ENCODE peak calls at places on chromosomes 13 and 19, in nine cellular contexts. M is AG09319, E is mucosa of descending colon, Y is PC-3, V is cardiac muscle cell, D is thoracic aorta, B is heart right ventricle, W is body of pancreas, P is GM13976. A is an unnamed sample.

GRCh38 chr19:42348211-42348610 is 22.8 kb downstream of the MEGF8 start:
- DNase-seq in M (no peak), E (no peak), Y (no peak), V (no peak), D (no peak), B (no peak), W (no peak), P (no peak), A (no peak)

GRCh38 chr13:114009590-114010400 is 35.9 kb upstream of the C13orf46 start:
- DNase-seq in M (no peak), E (peak; percentile 38), Y (no peak), V (no peak), D (no peak), B (no peak), W (no peak), P (no peak), A (no peak)

GRCh38 chr19:49441210-49441959 is at the start of gene SLC17A7:
- DNase-seq in M (no peak), E (no peak), Y (peak; percentile 40), V (peak; percentile 68), D (no peak), B (peak; percentile 50), W (no peak), P (peak; percentile 85), A (no peak)

GRCh38 chr19:38932425-38933179 is 1.9 kb downstream of the MRPS12 start:
- DNase-seq in M (no peak), E (peak; percentile 63), Y (peak; percentile 6), V (peak; percentile 60), D (no peak), B (no peak), W (no peak), P (no peak), A (peak; percentile 42)

GRCh38 chr19:1618157-1619093 is 13.2 kb upstream of the UQCR11 start:
- DNase-seq in M (no peak), E (no peak), Y (peak; percentile 37), V (peak; percentile 26), D (no peak), B (peak; percentile 38), W (peak; percentile 58), P (peak; percentile 82), A (no peak)

GRCh38 chr19:28887920-28888618 is 324.9 kb downstream of the UQCRFS1 start:
- DNase-seq in M (no peak), E (no peak), Y (no peak), V (peak; percentile 78), D (no peak), B (no peak), W (no peak), P (no peak), A (no peak)

GRCh38 chr19:18419699-18420460 is 682 bp downstream of the SSBP4 start:
- DNase-seq in M (no peak), E (peak; percentile 82), Y (peak; percentile 35), V (no peak), D (no peak), B (no peak), W (peak; percentile 40), P (peak; percentile 65), A (no peak)

GRCh38 chr19:33679696-33680095 is 57.9 kb downstream of the CHST8 start:
- DNase-seq in M (no peak), E (no peak), Y (no peak), V (no peak), D (no peak), B (no peak), W (no peak), P (no peak), A (no peak)

GRCh38 chr13:75839418-75839817 is 203.3 kb downstream of the LMO7 start:
- DNase-seq in M (no peak), E (no peak), Y (no peak), V (no peak), D (no peak), B (no peak), W (no peak), P (no peak), A (no peak)

GRCh38 chr13:75843033-75843432 is 206.9 kb downstream of the LMO7 start:
- DNase-seq in M (no peak), E (no peak), Y (no peak), V (no peak), D (no peak), B (no peak), W (no peak), P (no peak), A (no peak)

GRCh38 chr13:75836441-75836840 is 200.3 kb downstream of the LMO7 start:
- DNase-seq in M (no peak), E (no peak), Y (peak; percentile 55), V (no peak), D (no peak), B (no peak), W (peak; percentile 66), P (no peak), A (no peak)

GRCh38 chr13:75841905-75842304 is 205.8 kb downstream of the LMO7 start:
- DNase-seq in M (no peak), E (no peak), Y (no peak), V (no peak), D (no peak), B (no peak), W (no peak), P (no peak), A (no peak)

GRCh38 chr13:75838366-75839017 is 202.4 kb downstream of the LMO7 start:
- DNase-seq in M (no peak), E (no peak), Y (no peak), V (no peak), D (no peak), B (no peak), W (no peak), P (no peak), A (no peak)
- TF ChIP-seq CTCF in M (no peak), E (no peak), Y (no peak), V (no peak), D (no peak), B (no peak), W (no peak), P (no peak), A (no peak)

GRCh38 chr19:46487178-46487801 is 8.4 kb downstream of the PNMA8B start:
- DNase-seq in M (no peak), E (no peak), Y (no peak), V (no peak), D (no peak), B (no peak), W (no peak), P (no peak), A (no peak)

GRCh38 chr19:46487802-46488445 is 7.7 kb downstream of the PNMA8B start:
- DNase-seq in M (no peak), E (no peak), Y (peak; percentile 69), V (peak; percentile 89), D (no peak), B (peak; percentile 71), W (peak; percentile 84), P (peak; percentile 90), A (peak; percentile 43)

GRCh38 chr19:46488551-46488950 is 7.1 kb downstream of the PNMA8B start:
- DNase-seq in M (no peak), E (no peak), Y (no peak), V (no peak), D (no peak), B (no peak), W (no peak), P (peak; percentile 37), A (no peak)

GRCh38 chr19:46490774-46491173 is 4.9 kb downstream of the PNMA8B start:
- DNase-seq in M (no peak), E (no peak), Y (no peak), V (no peak), D (no peak), B (no peak), W (no peak), P (no peak), A (no peak)

GRCh38 chr19:46489445-46490272 is 6.0 kb downstream of the PNMA8B start:
- DNase-seq in M (no peak), E (no peak), Y (no peak), V (no peak), D (peak; percentile 57), B (peak; percentile 45), W (no peak), P (peak; percentile 48), A (no peak)
- TF ChIP-seq CTCF in M (peak; percentile 46), E (no peak), Y (no peak), V (peak; percentile 40), D (no peak), B (peak; percentile 54), W (no peak), P (peak; percentile 0), A (no peak)

DNA sequence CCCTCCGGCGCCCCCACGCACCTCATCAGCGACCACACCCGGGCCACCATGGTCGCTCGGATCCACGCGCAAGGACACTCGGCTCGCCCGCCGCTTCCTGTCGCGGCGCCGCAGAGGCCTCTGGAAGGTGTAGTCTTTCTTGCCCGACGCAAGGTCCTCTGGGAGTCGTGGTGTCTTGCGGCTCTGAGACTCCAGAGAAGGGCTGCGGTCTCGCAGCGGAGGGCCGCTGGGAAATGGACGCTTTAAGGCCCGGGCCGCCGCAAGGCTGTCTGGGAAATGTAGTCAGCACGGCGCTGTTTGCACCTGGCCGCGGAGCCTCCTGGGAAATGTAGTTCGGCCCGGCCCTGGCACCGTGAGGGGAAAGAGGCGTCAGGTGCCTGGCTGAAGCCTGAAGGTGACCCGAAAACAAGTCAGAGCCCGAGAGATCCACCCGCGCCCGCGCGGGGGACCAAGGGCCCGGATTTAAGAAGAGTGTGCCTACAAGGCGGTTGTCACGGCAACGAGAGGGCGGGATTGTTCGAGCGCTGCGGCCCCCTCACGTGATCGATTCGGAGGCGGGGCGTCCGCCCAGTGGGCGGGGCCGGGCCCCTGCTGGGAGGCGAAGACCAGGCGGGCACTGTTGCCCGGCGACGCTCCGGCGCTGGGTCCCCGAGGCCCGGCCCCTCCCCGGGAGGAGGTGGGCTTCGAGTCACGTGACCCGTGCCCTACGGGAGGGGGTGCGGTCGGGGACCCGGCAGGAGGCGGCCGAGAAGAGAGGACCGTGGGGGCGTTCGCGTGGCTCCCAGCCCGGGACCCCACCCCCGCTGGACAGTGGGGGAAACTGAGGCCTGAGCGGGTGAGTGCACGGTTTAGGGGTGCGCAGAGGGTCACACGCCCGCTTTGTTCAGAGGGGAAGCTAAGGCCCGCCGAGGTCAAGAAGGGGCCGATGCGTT is at the start of the genes HSD11B1L and MICOS13:
- DNase-seq in M (peak; percentile 97), E (peak; percentile 99), Y (peak; percentile 99), V (peak; percentile 99), D (peak; percentile 95), B (peak; percentile 99), W (peak; percentile 99), P (peak; percentile 97), A (peak; percentile 100)
- TF ChIP-seq CTCF in M (no peak), E (no peak), Y (no peak), V (no peak), D (no peak), B (no peak), W (no peak), P (no peak), A (no peak)

DNA sequence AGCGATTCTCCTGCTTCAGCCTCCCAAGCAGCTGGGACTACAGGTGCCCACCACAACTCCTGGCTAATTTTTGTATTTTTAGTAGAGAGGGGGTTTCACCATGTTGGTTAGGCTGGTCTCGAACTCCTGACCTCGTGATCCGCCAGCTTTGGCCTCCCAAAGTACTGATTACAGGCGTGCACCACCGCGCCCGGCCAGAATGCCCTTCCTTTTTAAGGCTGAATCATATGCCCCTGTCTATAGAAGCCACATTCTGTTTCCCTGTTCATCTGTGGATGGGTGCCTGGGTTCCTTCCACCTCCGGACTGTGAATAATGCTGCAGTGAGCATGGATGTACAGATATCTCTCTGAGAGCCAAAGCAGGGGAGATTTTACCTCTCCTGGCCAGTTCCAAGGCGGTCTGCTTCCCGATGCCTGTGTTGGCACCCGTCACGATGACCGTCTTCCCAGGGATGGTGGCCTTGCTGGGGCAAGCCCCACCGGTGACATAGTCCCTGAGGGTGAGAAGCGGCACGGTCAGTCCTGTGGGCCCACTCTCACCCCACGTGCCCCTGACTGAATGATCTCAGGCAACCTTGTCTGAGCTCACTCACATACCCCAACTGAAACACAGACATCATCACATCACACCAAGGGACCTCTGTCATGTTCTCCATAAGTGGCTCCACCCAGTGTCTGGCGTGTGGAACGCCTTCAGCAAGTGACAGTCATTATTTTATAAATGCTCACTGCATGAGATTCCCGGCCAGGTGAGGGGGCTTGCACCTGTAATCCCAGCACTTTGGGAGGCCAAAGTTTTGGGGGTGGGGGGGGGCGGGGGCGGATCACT is 4.0 kb downstream of the RDH13 start:
- DNase-seq in M (no peak), E (no peak), Y (no peak), V (no peak), D (no peak), B (no peak), W (no peak), P (no peak), A (no peak)
- TF ChIP-seq CTCF in M (no peak), E (no peak), Y (peak; percentile 28), V (no peak), D (no peak), B (no peak), W (no peak), P (no peak), A (no peak)